ENCODE peak calls at places on chromosomes 7 and 10, in four cellular contexts. R, E, B and P are unnamed samples.

GRCh38 chr7:158495256-158495655 is 92.4 kb downstream of the PTPRN2 start:
- DNase-seq in R (no peak), E (no peak), B (no peak), P (no peak)

GRCh38 chr10:78963074-78964034 is 105.4 kb upstream of the ZMIZ1 start:
- DNase-seq in R (no peak), E (no peak), B (no peak), P (no peak)

GRCh38 chr7:101562531-101563197 is 66.4 kb downstream of the MYL10 start:
- DNase-seq in R (no peak), E (no peak), B (no peak), P (no peak)

GRCh38 chr10:63206997-63207952 is 74.1 kb downstream of the NRBF2 start:
- DNase-seq in R (no peak), E (no peak), B (no peak), P (peak; percentile 94)

GRCh38 chr7:454356-455109 is 65.1 kb downstream of the PDGFA start:
- DNase-seq in R (no peak), E (no peak), B (no peak), P (no peak)

GRCh38 chr10:33675235-33675634 is 340.8 kb upstream of the NRP1 start:
- DNase-seq in R (no peak), E (no peak), B (no peak), P (no peak)

GRCh38 chr7:80128918-80129317 is 5.7 kb upstream of the GNAI1 start:
- DNase-seq in R (no peak), E (no peak), B (no peak), P (no peak)

GRCh38 chr7:149720372-149721083 is 52.9 kb downstream of the ZNF467 start:
- DNase-seq in R (peak; percentile 78), E (peak; percentile 41), B (no peak), P (no peak)

GRCh38 chr7:139762886-139763285 is 14.9 kb downstream of the HIPK2 start:
- DNase-seq in R (no peak), E (no peak), B (no peak), P (peak; percentile 75)

GRCh38 chr10:21402606-21403083 is 122.8 kb downstream of the SKIDA1 start:
- DNase-seq in R (no peak), E (no peak), B (no peak), P (peak; percentile 49)

GRCh38 chr10:91974960-91975359 is 51.4 kb downstream of the BTAF1 start:
- DNase-seq in R (no peak), E (no peak), B (no peak), P (peak; percentile 80)

GRCh38 chr7:2108501-2109250 is 124.1 kb downstream of the MAD1L1 start:
- DNase-seq in R (no peak), E (no peak), B (no peak), P (peak; percentile 32)

GRCh38 chr7:47636693-47637175 is 54.8 kb upstream of the TNS3 start:
- DNase-seq in R (no peak), E (no peak), B (no peak), P (no peak)

GRCh38 chr7:47639495-47640110 is 57.7 kb upstream of the TNS3 start:
- DNase-seq in R (no peak), E (no peak), B (no peak), P (no peak)

GRCh38 chr7:47640215-47640739 is 58.4 kb upstream of the TNS3 start:
- DNase-seq in R (no peak), E (no peak), B (no peak), P (no peak)

GRCh38 chr7:47636111-47636692 is 54.3 kb upstream of the TNS3 start:
- DNase-seq in R (peak; percentile 41), E (no peak), B (no peak), P (no peak)

GRCh38 chr7:47638679-47639306 is 56.9 kb upstream of the TNS3 start:
- DNase-seq in R (peak; percentile 71), E (no peak), B (no peak), P (peak; percentile 69)
- TF ChIP-seq RFX5 in R (no peak), E (no peak), B (no peak), P (no peak)

GRCh38 chr7:12609556-12609955 is 39.0 kb downstream of the SCIN start:
- DNase-seq in R (no peak), E (no peak), B (no peak), P (no peak)

GRCh38 chr7:12610899-12611298 is 40.4 kb downstream of the SCIN start:
- DNase-seq in R (no peak), E (no peak), B (no peak), P (no peak)

GRCh38 chr7:12601302-12601869 is 30.9 kb downstream of the SCIN start:
- DNase-seq in R (no peak), E (no peak), B (no peak), P (no peak)

GRCh38 chr7:12612622-12613021 is 42.1 kb downstream of the SCIN start:
- DNase-seq in R (no peak), E (no peak), B (no peak), P (no peak)

DNA sequence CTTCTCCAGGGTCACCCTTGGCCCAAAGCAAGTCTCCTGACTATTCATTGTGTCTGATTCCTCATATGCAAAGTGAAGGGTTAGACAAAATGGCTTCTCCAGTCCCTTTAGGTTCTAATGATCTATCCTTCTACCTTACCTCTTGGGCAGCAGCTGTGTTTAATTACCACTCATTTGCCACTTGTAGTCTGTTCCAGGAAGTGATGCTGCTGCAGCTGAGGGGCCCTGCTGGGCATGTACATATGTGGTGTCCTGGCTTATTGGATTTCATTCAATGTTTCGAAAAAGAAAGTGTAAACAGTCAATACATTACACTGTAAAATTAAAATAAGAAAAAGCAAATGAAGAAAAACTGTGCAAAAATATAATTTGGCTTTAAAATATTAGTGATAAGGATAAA is 36.6 kb downstream of the SCIN start:
- DNase-seq in R (no peak), E (no peak), B (no peak), P (no peak)
- TF ChIP-seq RFX5 in R (no peak), E (no peak), B (no peak), P (no peak)

DNA sequence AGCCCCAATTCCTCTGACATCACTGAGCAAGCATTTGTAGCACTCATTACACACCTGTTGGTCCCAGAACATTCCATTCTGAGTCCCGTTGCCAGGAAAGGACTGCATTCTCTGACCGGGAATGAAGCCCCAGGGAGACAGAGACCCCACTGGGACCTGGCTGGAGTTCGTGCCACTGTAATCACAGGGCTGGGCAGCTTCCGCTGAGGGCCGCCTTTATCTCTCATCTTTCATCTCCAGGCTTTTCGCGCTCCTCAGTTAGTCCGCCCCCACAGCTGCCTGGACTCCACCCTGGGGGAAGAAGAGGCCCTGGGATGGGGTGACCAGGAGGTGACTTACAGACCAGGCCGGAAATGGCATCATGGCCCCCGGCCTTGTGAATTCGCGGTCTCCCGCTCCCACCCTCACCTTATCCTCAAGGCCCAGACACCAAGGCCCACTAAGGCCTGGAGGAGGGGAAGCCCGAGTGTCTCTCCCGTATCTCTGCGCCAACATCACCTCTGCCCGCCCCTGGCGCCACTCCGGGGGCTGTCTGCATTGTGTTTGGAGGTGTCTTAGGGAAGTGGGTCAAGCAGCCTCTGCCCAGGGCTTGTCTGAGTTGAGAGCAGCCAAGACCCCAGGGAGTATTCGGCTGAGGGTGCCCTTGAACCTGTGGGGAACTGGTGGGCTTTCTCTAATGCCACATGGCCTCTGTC is 75.4 kb downstream of the PROSER2 start:
- DNase-seq in R (peak; percentile 89), E (peak; percentile 94), B (no peak), P (peak; percentile 30)
- TF ChIP-seq RFX5 in R (no peak), E (no peak), B (no peak), P (no peak)

DNA sequence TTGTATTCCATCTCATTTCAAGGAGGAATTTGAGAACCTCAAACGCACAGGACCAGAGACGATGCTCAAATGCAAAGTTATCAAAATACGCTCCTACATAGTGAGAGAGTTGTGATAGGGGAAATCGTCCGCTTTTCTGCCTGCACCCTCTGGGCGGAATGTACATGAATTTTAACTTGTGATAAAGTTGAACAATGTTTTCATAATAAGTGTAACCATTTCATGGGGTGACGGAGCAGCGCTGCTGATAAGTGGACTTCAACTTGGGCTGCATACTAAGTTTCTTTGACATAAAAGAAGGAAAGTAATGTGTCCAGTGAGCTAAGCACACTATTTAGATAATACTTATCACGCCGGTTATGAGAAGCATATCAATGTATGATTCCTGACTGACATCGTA is 497.5 kb upstream of the MGMT start:
- DNase-seq in R (no peak), E (no peak), B (no peak), P (no peak)
- TF ChIP-seq RFX5 in R (no peak), E (no peak), B (no peak), P (no peak)

GRCh38 chr7:55534262-55534915 is 37.9 kb downstream of the VOPP1 start:
- DNase-seq in R (peak; percentile 30), E (no peak), B (no peak), P (peak; percentile 81)

GRCh38 chr7:55533050-55533728 is 39.1 kb downstream of the VOPP1 start:
- DNase-seq in R (no peak), E (no peak), B (no peak), P (peak; percentile 86)

GRCh38 chr7:55533729-55534080 is 38.6 kb downstream of the VOPP1 start:
- DNase-seq in R (no peak), E (no peak), B (no peak), P (no peak)

GRCh38 chr7:55534916-55535636 is 37.2 kb downstream of the VOPP1 start:
- DNase-seq in R (peak; percentile 19), E (no peak), B (no peak), P (no peak)

DNA sequence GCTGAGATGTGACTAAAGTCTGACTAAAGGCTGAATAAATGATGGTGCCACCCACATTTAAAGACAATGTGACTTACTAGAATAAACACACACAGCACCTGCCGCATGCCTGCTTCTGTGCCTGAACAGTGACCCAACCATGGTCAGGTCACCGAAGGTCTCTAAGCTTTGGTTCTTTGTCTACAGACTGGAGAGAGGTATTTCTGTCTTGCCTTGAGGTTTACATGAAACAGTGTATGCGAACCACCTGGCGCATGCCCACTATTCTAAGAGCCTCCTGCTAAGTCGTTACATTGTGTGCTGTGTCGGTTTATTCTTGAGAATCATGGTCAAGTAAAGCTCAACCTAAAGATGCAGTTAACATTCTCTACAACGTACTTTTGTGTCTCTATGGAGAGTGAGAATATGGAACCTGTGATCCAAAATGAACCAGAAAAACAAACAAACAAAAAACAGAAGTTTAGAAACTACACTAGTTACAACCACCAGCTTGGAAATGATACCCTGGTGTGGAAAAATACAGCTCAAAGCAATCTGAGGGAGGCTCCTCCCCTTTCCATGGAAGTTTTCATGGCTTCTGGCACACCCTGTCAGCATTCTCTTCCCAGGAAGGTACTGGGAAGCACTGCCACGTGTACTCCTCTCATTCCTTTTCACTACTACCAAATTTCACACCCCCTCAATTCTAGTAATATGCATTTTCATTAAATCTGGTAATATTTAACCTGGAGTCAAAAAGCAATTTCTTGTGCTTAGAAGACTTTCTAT is 40.0 kb downstream of the VOPP1 start:
- DNase-seq in R (no peak), E (no peak), B (no peak), P (no peak)
- TF ChIP-seq RFX5 in R (no peak), E (no peak), B (no peak), P (no peak)

GRCh38 chr10:338176-339037 is 203.2 kb downstream of the ZMYND11 start:
- DNase-seq in R (no peak), E (no peak), B (peak; percentile 41), P (peak; percentile 16)

GRCh38 chr10:339038-339391 is 203.8 kb downstream of the ZMYND11 start:
- DNase-seq in R (no peak), E (no peak), B (no peak), P (peak; percentile 11)

GRCh38 chr10:335151-335800 is 200.0 kb downstream of the ZMYND11 start:
- DNase-seq in R (no peak), E (no peak), B (peak; percentile 22), P (peak; percentile 44)

GRCh38 chr10:340646-341045 is 205.4 kb downstream of the ZMYND11 start:
- DNase-seq in R (no peak), E (no peak), B (no peak), P (no peak)

DNA sequence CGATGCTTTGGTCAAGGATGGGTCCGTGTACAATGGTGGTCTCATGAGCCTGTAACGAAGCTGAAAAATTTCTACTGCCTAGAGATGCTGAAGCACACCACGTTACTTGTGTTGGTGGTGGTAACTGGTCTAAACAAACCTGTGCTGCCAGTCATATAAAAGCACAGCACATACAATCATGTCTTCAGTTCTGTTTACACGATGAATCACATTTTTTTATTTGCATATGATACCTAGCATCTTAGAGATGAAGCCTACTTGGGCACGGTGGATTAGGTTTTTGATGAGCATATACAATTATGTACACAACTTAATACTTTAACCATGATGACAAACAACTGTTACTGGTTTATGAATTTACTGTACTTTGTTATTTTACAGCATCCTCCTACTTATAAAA is 201.0 kb downstream of the ZMYND11 start:
- DNase-seq in R (no peak), E (no peak), B (no peak), P (no peak)
- TF ChIP-seq RFX5 in R (no peak), E (no peak), B (no peak), P (no peak)